ENCODE peak calls at places on chromosomes 4 and X, in six cellular contexts. L is psoas muscle, R is upper lobe of right lung, N is heart right ventricle, C is tibial nerve, P is H9. J is an unnamed sample.

GRCh38 chr4:7343950-7344349 is 90.8 kb downstream of the PSAPL1 start:
- DNase-seq in L (no peak), R (no peak), N (no peak), C (no peak), P (no peak), J (no peak)

GRCh38 chr4:177105526-177105925 is 204.1 kb upstream of the NEIL3 start:
- DNase-seq in L (no peak), R (no peak), N (no peak), C (no peak), P (no peak), J (peak; percentile 4)

GRCh38 chr4:185987976-185988627 is 80.9 kb upstream of the TLR3 start:
- DNase-seq in L (no peak), R (no peak), N (no peak), C (no peak), P (no peak), J (no peak)

GRCh38 chrX:50615570-50616158 is 145.0 kb upstream of the DGKK start:
- DNase-seq in L (no peak), R (no peak), N (no peak), C (no peak), P (no peak), J (no peak)

GRCh38 chr4:105605493-105605892 is 53.1 kb downstream of the ARHGEF38 start:
- DNase-seq in L (no peak), R (no peak), N (no peak), C (no peak), P (no peak), J (no peak)

GRCh38 chr4:84841435-84841834 is 125.1 kb downstream of the WDFY3 start:
- DNase-seq in L (no peak), R (no peak), N (no peak), C (no peak), P (no peak), J (no peak)

GRCh38 chr4:124918559-124919122 is 206.1 kb upstream of the ANKRD50 start:
- DNase-seq in L (no peak), R (no peak), N (no peak), C (no peak), P (no peak), J (no peak)

GRCh38 chrX:131741103-131741581 is 197.3 kb downstream of the OR13H1 start:
- DNase-seq in L (peak; percentile 88), R (no peak), N (no peak), C (no peak), P (no peak), J (no peak)

GRCh38 chr4:972651-973424 is 531 bp downstream of the DGKQ start:
- DNase-seq in L (no peak), R (peak; percentile 81), N (no peak), C (no peak), P (no peak), J (peak; percentile 9)

GRCh38 chr4:8029689-8030088 is 90.0 kb upstream of the AFAP1 start:
- DNase-seq in L (peak; percentile 76), R (no peak), N (no peak), C (no peak), P (no peak), J (no peak)

GRCh38 chr4:176883681-176884418 is 91.1 kb upstream of the VEGFC start:
- DNase-seq in L (no peak), R (no peak), N (no peak), C (no peak), P (no peak), J (peak; percentile 99)

GRCh38 chr4:153781717-153782416 is 7.0 kb downstream of the SFRP2 start:
- DNase-seq in L (no peak), R (no peak), N (no peak), C (no peak), P (peak; percentile 29), J (peak; percentile 9)

GRCh38 chrX:155997436-155997835 is at the start of gene IL9R:
- DNase-seq in L (no peak), R (no peak), N (no peak), C (no peak), P (no peak), J (no peak)

GRCh38 chr4:8765631-8766590 is 105.7 kb downstream of the HMX1 start:
- DNase-seq in L (peak; percentile 17), R (peak; percentile 58), N (no peak), C (no peak), P (no peak), J (no peak)

GRCh38 chrX:36422368-36422767 is 502.8 kb downstream of the CFAP47 start:
- DNase-seq in L (no peak), R (no peak), N (no peak), C (no peak), P (no peak), J (no peak)

GRCh38 chr4:80875642-80876041 is 154.9 kb upstream of the BMP3 start:
- DNase-seq in L (no peak), R (no peak), N (no peak), C (no peak), P (no peak), J (no peak)

GRCh38 chr4:28211714-28212470 is 1351.3 kb downstream of the STIM2 start:
- DNase-seq in L (no peak), R (no peak), N (no peak), C (no peak), P (no peak), J (peak; percentile 64)

GRCh38 chrX:413322-414201 is 26.9 kb upstream of the PPP2R3B start:
- DNase-seq in L (peak; percentile 76), R (no peak), N (peak; percentile 68), C (no peak), P (peak; percentile 71), J (peak; percentile 36)

GRCh38 chr4:52995341-52996030 is 133.4 kb downstream of the RASL11B start:
- DNase-seq in L (no peak), R (no peak), N (no peak), C (no peak), P (no peak), J (no peak)

GRCh38 chr4:132593717-132594400 is 555.2 kb upstream of the PCDH10 start:
- DNase-seq in L (no peak), R (no peak), N (no peak), C (no peak), P (no peak), J (peak; percentile 8)

GRCh38 chrX:153307546-153308175 is 13.9 kb downstream of the PNMA6F start:
- DNase-seq in L (no peak), R (no peak), N (no peak), C (no peak), P (no peak), J (no peak)

GRCh38 chr4:85967872-85968271 is 392.0 kb downstream of the MAPK10 start:
- DNase-seq in L (no peak), R (no peak), N (no peak), C (no peak), P (no peak), J (peak; percentile 26)

GRCh38 chr4:103934178-103934789 is 214.5 kb upstream of the TACR3 start:
- DNase-seq in L (no peak), R (no peak), N (peak; percentile 14), C (peak; percentile 42), P (no peak), J (peak; percentile 49)

GRCh38 chrX:12460929-12461328 is 322.7 kb downstream of the FRMPD4 start:
- DNase-seq in L (no peak), R (no peak), N (no peak), C (no peak), P (no peak), J (no peak)

GRCh38 chrX:12463873-12464272 is 325.6 kb downstream of the FRMPD4 start:
- DNase-seq in L (no peak), R (no peak), N (no peak), C (no peak), P (no peak), J (no peak)

DNA sequence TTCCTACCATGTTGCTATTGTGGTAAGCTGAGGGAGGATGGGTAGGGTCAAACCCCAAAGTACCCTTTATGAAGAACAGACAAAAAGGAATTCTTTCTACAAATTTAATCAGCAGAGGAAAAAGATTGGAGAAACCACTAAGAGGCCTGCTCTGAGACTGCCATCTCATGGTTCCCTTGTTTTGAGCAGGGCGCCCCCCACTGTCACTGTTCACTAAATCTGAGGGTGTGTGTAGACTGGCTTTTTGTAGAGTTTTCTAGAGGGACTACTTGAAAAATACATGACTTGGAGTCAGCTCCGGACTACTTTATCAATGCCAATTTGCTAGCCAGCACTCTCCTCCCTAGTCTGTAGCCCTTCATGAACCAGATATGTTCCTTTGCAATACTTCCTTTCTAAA is 324.8 kb downstream of the FRMPD4 start:
- DNase-seq in L (no peak), R (no peak), N (no peak), C (no peak), P (no peak), J (no peak)
- TF ChIP-seq CTCF in L (no peak), R (no peak), N (no peak), C (no peak), P (peak; percentile 25), J (no peak)

DNA sequence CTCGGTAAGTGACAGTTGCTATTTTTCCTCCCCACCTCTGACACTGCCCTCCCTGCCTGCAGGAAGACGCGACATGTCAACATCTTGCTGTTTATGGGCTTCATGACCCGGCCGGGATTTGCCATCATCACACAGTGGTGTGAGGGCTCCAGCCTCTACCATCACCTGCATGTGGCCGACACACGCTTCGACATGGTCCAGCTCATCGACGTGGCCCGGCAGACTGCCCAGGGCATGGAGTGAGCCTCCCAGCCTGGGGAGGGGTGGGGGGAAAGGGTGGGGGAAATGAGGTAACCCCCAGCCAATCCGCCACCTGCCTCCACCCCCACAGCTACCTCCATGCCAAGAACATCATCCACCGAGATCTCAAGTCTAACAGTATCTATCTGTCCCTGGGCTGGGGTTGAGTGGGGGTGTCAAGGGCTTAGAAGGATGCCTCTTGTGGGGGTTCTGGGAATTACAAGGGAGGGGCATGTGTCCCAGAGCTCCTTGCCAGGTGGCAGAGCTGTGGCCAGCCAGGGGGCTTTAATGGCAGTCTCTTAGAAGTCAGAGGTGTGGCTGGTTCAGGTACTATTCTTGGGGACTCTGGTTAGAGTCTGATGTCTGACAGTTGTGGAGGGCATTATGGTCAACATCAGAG is 7.8 kb downstream of the ARAF start:
- DNase-seq in L (no peak), R (no peak), N (no peak), C (no peak), P (peak; percentile 50), J (no peak)
- TF ChIP-seq CTCF in L (peak; percentile 20), R (peak; percentile 29), N (peak; percentile 20), C (peak; percentile 38), P (peak; percentile 54), J (peak; percentile 66)

DNA sequence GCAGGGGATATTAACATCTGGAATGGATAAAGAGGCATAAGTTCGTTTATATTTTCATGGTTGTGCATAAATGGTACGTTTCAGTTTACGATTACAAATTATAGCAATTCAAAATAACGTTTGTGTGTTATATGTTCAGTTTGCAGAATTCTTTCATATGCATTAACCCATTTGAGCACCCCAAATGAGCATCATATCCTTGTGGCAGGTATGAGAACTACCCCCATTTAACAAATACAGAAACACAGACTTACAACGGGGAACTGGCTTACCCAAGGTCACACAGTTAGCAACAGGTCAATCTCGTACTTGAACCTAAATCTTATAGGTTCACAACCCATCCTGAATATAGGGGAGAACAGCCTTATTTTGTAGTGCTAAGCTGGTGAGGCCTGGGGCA is 33.1 kb downstream of the EDNRA start:
- DNase-seq in L (no peak), R (no peak), N (no peak), C (no peak), P (no peak), J (no peak)
- TF ChIP-seq CTCF in L (no peak), R (no peak), N (no peak), C (no peak), P (peak; percentile 44), J (peak; percentile 66)

DNA sequence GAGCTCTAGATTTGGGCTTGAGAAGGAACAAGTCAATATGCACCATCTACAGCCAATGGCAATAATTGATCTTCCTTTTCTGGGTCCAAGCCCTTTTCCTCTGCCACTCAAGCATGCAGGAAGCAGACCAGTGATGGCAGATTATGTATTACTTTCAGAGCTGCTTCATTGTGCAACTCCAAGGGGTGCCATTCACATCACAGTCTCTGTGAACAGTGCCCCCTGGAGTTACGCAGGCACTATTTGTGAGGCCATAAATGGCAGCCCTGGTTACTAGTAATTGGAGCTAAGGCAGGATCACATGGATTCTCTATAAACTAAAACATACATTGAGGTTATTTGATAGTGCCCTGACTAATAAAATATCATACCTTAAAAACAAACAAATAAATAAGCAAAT is 313.4 kb upstream of the SLC7A11 start:
- DNase-seq in L (no peak), R (no peak), N (no peak), C (no peak), P (peak; percentile 52), J (peak; percentile 25)
- TF ChIP-seq CTCF in L (no peak), R (no peak), N (no peak), C (no peak), P (peak; percentile 63), J (peak; percentile 63)

J was measured in HFFc6.